ENCODE peak calls at places on chromosomes 6 and 20, in four cellular contexts. One of them, this sample, is unnamed.
A peak's percentile ranks its signal among the peaks of the same experiment; 100 is the strongest.

GRCh38 chr6:47168176-47168575 is 126.0 kb upstream of the ADGRF1 start:
- DNase-seq in IMR-90: peak; percentile 98
- DNase-seq in lower leg skin: peak; percentile 32
- DNase-seq in naive thymus-derived CD4-positive, alpha-beta T cell: no peak
- DNase-seq in this sample: peak; percentile 99

GRCh38 chr6:2979819-2980464 is 8.6 kb upstream of the SERPINB6 start:
- DNase-seq in IMR-90: no peak
- DNase-seq in lower leg skin: no peak
- DNase-seq in naive thymus-derived CD4-positive, alpha-beta T cell: no peak
- DNase-seq in this sample: no peak

GRCh38 chr20:50918403-50918802 is 12.8 kb downstream of the ADNP start:
- DNase-seq in IMR-90: peak; percentile 75
- DNase-seq in lower leg skin: no peak
- DNase-seq in naive thymus-derived CD4-positive, alpha-beta T cell: no peak
- DNase-seq in this sample: peak; percentile 64

GRCh38 chr6:134732761-134733160 is 217.1 kb downstream of the ALDH8A1 start:
- DNase-seq in IMR-90: peak; percentile 29
- DNase-seq in lower leg skin: no peak
- DNase-seq in naive thymus-derived CD4-positive, alpha-beta T cell: no peak
- DNase-seq in this sample: no peak

GRCh38 chr20:23664954-23665353 is 23.9 kb downstream of the CST4 start:
- DNase-seq in IMR-90: no peak
- DNase-seq in lower leg skin: no peak
- DNase-seq in naive thymus-derived CD4-positive, alpha-beta T cell: no peak
- DNase-seq in this sample: no peak

GRCh38 chr6:115796829-115797228 is 263.9 kb downstream of the FRK start:
- DNase-seq in IMR-90: no peak
- DNase-seq in lower leg skin: no peak
- DNase-seq in naive thymus-derived CD4-positive, alpha-beta T cell: no peak
- DNase-seq in this sample: no peak

GRCh38 chr6:166419268-166419667 is 36.5 kb upstream of the MPC1 start:
- DNase-seq in IMR-90: peak; percentile 47
- DNase-seq in lower leg skin: no peak
- DNase-seq in naive thymus-derived CD4-positive, alpha-beta T cell: peak; percentile 34
- DNase-seq in this sample: peak; percentile 74

GRCh38 chr6:136994782-136995181 is 50.0 kb downstream of the IL20RA start:
- DNase-seq in IMR-90: no peak
- DNase-seq in lower leg skin: no peak
- DNase-seq in naive thymus-derived CD4-positive, alpha-beta T cell: no peak
- DNase-seq in this sample: no peak

GRCh38 chr6:5086294-5086890 is 1.3 kb downstream of the PPP1R3G start:
- DNase-seq in IMR-90: no peak
- DNase-seq in lower leg skin: no peak
- DNase-seq in naive thymus-derived CD4-positive, alpha-beta T cell: no peak
- DNase-seq in this sample: no peak

GRCh38 chr20:57412347-57413029 is 21.3 kb downstream of the RBM38 start:
- DNase-seq in IMR-90: no peak
- DNase-seq in lower leg skin: no peak
- DNase-seq in naive thymus-derived CD4-positive, alpha-beta T cell: no peak
- DNase-seq in this sample: no peak

GRCh38 chr6:5151295-5151954 is 66.3 kb downstream of the PPP1R3G start:
- DNase-seq in IMR-90: no peak
- DNase-seq in lower leg skin: no peak
- DNase-seq in naive thymus-derived CD4-positive, alpha-beta T cell: no peak
- DNase-seq in this sample: no peak

GRCh38 chr6:14567031-14567430 is 449.5 kb downstream of the CD83 start:
- DNase-seq in IMR-90: no peak
- DNase-seq in lower leg skin: no peak
- DNase-seq in naive thymus-derived CD4-positive, alpha-beta T cell: no peak
- DNase-seq in this sample: no peak

GRCh38 chr6:98335594-98335993 is 498.8 kb upstream of the POU3F2 start:
- DNase-seq in IMR-90: no peak
- DNase-seq in lower leg skin: no peak
- DNase-seq in naive thymus-derived CD4-positive, alpha-beta T cell: no peak
- DNase-seq in this sample: no peak

GRCh38 chr6:156977527-156978291 is 200.5 kb downstream of the ARID1B start:
- DNase-seq in IMR-90: peak; percentile 47
- DNase-seq in lower leg skin: peak; percentile 69
- DNase-seq in naive thymus-derived CD4-positive, alpha-beta T cell: no peak
- DNase-seq in this sample: peak; percentile 49

GRCh38 chr6:142011775-142012174 is 121.0 kb upstream of the GJE1 start:
- DNase-seq in IMR-90: no peak
- DNase-seq in lower leg skin: no peak
- DNase-seq in naive thymus-derived CD4-positive, alpha-beta T cell: no peak
- DNase-seq in this sample: no peak

GRCh38 chr6:52362443-52363221 is 681 bp downstream of the PAQR8 start:
- DNase-seq in IMR-90: no peak
- DNase-seq in lower leg skin: no peak
- DNase-seq in naive thymus-derived CD4-positive, alpha-beta T cell: peak; percentile 55
- DNase-seq in this sample: peak; percentile 34

GRCh38 chr6:27575594-27576361 is 102.9 kb upstream of the ZNF184 start:
- DNase-seq in IMR-90: no peak
- DNase-seq in lower leg skin: no peak
- DNase-seq in naive thymus-derived CD4-positive, alpha-beta T cell: no peak
- DNase-seq in this sample: peak; percentile 60

GRCh38 chr6:81997091-81997926 is 244.8 kb upstream of the TENT5A start:
- DNase-seq in IMR-90: peak; percentile 88
- DNase-seq in lower leg skin: no peak
- DNase-seq in naive thymus-derived CD4-positive, alpha-beta T cell: no peak
- DNase-seq in this sample: peak; percentile 93

GRCh38 chr6:37222125-37222967 is 35.2 kb upstream of the TBC1D22B start:
- DNase-seq in IMR-90: peak; percentile 83
- DNase-seq in lower leg skin: peak; percentile 54
- DNase-seq in naive thymus-derived CD4-positive, alpha-beta T cell: peak; percentile 74
- DNase-seq in this sample: peak; percentile 93

GRCh38 chr6:8059129-8059528 is 5.1 kb downstream of the BLOC1S5 start:
- DNase-seq in IMR-90: peak; percentile 63
- DNase-seq in lower leg skin: no peak
- DNase-seq in naive thymus-derived CD4-positive, alpha-beta T cell: no peak
- DNase-seq in this sample: peak; percentile 60

GRCh38 chr6:154508573-154509375 is 1.7 kb downstream of the CNKSR3 start:
- DNase-seq in IMR-90: peak; percentile 56
- DNase-seq in lower leg skin: no peak
- DNase-seq in naive thymus-derived CD4-positive, alpha-beta T cell: no peak
- DNase-seq in this sample: no peak

GRCh38 chr20:3819413-3820047 is 817 bp upstream of the AP5S1 start:
- DNase-seq in IMR-90: no peak
- DNase-seq in lower leg skin: no peak
- DNase-seq in naive thymus-derived CD4-positive, alpha-beta T cell: no peak
- DNase-seq in this sample: no peak

GRCh38 chr6:87274660-87275273 is 47.6 kb upstream of the SMIM8 start:
- DNase-seq in IMR-90: peak; percentile 82
- DNase-seq in lower leg skin: no peak
- DNase-seq in naive thymus-derived CD4-positive, alpha-beta T cell: no peak
- DNase-seq in this sample: peak; percentile 85

GRCh38 chr20:50390685-50391443 is 119.3 kb upstream of the PTPN1 start:
- DNase-seq in IMR-90: no peak
- DNase-seq in lower leg skin: no peak
- DNase-seq in naive thymus-derived CD4-positive, alpha-beta T cell: no peak
- DNase-seq in this sample: no peak

GRCh38 chr20:31738729-31739549 is at the start of gene TPX2:
- DNase-seq in IMR-90: peak; percentile 96
- DNase-seq in lower leg skin: peak; percentile 97
- DNase-seq in naive thymus-derived CD4-positive, alpha-beta T cell: peak; percentile 65
- DNase-seq in this sample: peak; percentile 98

GRCh38 chr6:163427498-163428254 is 13.2 kb downstream of the QKI start:
- DNase-seq in IMR-90: peak; percentile 82
- DNase-seq in lower leg skin: no peak
- DNase-seq in naive thymus-derived CD4-positive, alpha-beta T cell: no peak
- DNase-seq in this sample: peak; percentile 84

GRCh38 chr20:2337142-2337541 is 41.3 kb downstream of the TGM3 start:
- DNase-seq in IMR-90: no peak
- DNase-seq in lower leg skin: peak; percentile 15
- DNase-seq in naive thymus-derived CD4-positive, alpha-beta T cell: no peak
- DNase-seq in this sample: no peak

GRCh38 chr6:75347797-75348610 is 63.4 kb upstream of the TMEM30A start:
- DNase-seq in IMR-90: peak; percentile 41
- DNase-seq in lower leg skin: no peak
- DNase-seq in naive thymus-derived CD4-positive, alpha-beta T cell: no peak
- DNase-seq in this sample: no peak

GRCh38 chr6:159061805-159062563 is 17.2 kb upstream of the TAGAP start:
- DNase-seq in IMR-90: no peak
- DNase-seq in lower leg skin: no peak
- DNase-seq in naive thymus-derived CD4-positive, alpha-beta T cell: peak; percentile 64
- DNase-seq in this sample: no peak

GRCh38 chr6:92752114-92752513 is 667.2 kb downstream of the EPHA7 start:
- DNase-seq in IMR-90: no peak
- DNase-seq in lower leg skin: no peak
- DNase-seq in naive thymus-derived CD4-positive, alpha-beta T cell: no peak
- DNase-seq in this sample: no peak

This sample was measured in iris pigment epithelial cell.